ENCODE peak calls at places on chromosomes 16 and 17, in ten cellular contexts. P is tibial nerve, L is heart left ventricle, G is mammary epithelial cell, E is HL-60, Y is cardiac muscle cell, K is PC-9, Q is heart right ventricle, N is OCI-LY7, I is A549. J is an unnamed sample.

GRCh38 chr16:31819948-31820347 is 53.7 kb upstream of the ZNF267 start:
- DNase-seq in P (no peak), L (no peak), G (no peak), E (no peak), Y (no peak), K (no peak), Q (no peak), N (no peak), I (no peak), J (no peak)

GRCh38 chr16:4136229-4136813 is 20.1 kb upstream of the ADCY9 start:
- DNase-seq in P (no peak), L (no peak), G (peak), E (no peak), Y (no peak), K (peak), Q (no peak), N (no peak), I (no peak), J (no peak)

GRCh38 chr16:21265104-21265825 is 12.8 kb downstream of the CRYM start:
- DNase-seq in P (no peak), L (peak), G (no peak), E (no peak), Y (no peak), K (no peak), Q (peak), N (no peak), I (no peak), J (no peak)

GRCh38 chr17:73430165-73430680 is 118.4 kb upstream of the CDC42EP4 start:
- DNase-seq in P (no peak), L (no peak), G (no peak), E (peak), Y (no peak), K (no peak), Q (no peak), N (no peak), I (no peak), J (no peak)

GRCh38 chr17:65039349-65039988 is 17.1 kb downstream of the GNA13 start:
- DNase-seq in P (no peak), L (no peak), G (peak), E (no peak), Y (no peak), K (peak), Q (no peak), N (peak), I (no peak), J (no peak)

GRCh38 chr17:7064248-7064647 is 15.8 kb downstream of the CLEC10A start:
- DNase-seq in P (no peak), L (no peak), G (no peak), E (no peak), Y (no peak), K (no peak), Q (no peak), N (no peak), I (no peak), J (no peak)

GRCh38 chr17:35799942-35800341 is 4.5 kb upstream of the MMP28 start:
- DNase-seq in P (no peak), L (peak), G (peak), E (no peak), Y (no peak), K (peak), Q (peak), N (no peak), I (peak), J (peak)

GRCh38 chr17:78124081-78124835 is 4.3 kb downstream of the TMC6 start:
- DNase-seq in P (no peak), L (no peak), G (no peak), E (peak), Y (no peak), K (no peak), Q (peak), N (peak), I (no peak), J (no peak)

GRCh38 chr16:56488035-56488434 is 31.8 kb downstream of the BBS2 start:
- DNase-seq in P (no peak), L (no peak), G (no peak), E (no peak), Y (no peak), K (no peak), Q (no peak), N (no peak), I (no peak), J (no peak)

GRCh38 chr17:75779250-75779986 is 5.2 kb upstream of the UNK start:
- DNase-seq in P (peak), L (peak), G (peak), E (peak), Y (peak), K (peak), Q (peak), N (peak), I (peak), J (peak)
- TF ChIP-seq CTCF in P (no peak), L (peak), G (no peak), E (no peak), Y (no peak), K (no peak), Q (no peak), N (peak), I (no peak), J (no peak)

DNA sequence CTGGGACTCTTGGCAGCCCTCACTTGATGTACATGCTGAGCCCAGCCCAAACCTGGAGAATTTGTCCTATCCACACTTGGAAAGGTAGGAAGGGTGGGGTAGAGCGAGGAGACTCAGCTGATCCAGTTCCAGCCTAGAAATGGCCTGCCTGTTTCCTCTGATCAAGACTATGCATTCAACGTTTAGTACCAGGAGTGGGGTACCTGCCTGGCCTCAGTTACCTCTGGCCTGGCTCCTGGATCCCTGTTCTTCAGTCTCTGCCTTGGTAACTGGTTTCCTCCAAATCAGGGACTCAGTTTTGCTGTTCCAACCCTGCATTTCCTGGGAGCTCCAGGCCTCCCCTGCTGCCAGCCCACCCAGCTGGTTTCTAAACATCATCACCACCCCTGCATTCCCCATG is 233.5 kb downstream of the GSG1L start:
- DNase-seq in P (no peak), L (no peak), G (no peak), E (no peak), Y (no peak), K (no peak), Q (no peak), N (no peak), I (no peak), J (no peak)
- H3K27ac ChIP-seq in P (no peak), L (no peak), G (no peak), E (no peak), Y (no peak), K (no peak), Q (no peak), N (no peak), I (no peak), J (no peak)

DNA sequence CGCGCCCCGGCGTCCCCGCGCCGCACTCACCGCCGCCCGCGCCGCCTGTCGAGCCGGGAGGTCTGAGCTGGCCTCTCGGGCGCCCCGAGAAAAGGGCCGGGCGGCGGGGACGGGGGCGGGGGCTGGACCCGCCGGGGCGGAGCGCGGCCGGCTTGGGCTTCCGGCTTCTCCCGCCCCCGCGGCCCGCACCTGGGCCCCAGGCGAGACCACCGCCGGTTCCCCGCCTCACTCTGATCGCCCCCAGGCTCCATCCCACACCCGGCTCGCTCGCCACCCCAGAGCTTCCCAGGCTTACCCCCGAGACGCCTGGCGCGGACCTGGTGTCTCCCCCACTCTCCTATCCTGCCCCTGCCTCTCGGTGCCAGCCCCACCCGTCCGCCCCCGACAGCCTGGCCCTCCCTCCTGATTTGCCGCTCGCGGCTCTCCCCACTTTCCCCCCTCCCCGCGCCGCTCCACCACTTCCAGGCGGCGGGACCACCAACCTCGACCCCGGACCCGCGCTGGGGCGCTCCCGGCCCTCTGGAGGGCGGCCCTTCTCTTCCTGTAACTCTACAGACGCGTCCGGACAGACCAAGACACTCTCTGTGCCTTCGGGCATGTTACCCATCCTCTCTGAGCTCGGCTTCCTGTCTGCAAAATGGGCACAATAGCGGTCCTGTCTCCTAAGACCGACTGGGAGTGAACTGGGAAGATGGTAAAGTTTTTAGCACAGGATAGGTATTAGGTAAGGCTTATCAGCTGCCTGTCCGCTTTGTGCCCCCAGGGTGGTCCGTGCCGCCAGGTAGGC is at the start of gene LITAF:
- DNase-seq in P (peak), L (peak), G (peak), E (peak), Y (peak), K (peak), Q (peak), N (peak), I (peak), J (peak)
- TF ChIP-seq CTCF in P (no peak), L (no peak), G (no peak), E (no peak), Y (peak), K (no peak), Q (no peak), N (peak), I (no peak), J (no peak)

DNA sequence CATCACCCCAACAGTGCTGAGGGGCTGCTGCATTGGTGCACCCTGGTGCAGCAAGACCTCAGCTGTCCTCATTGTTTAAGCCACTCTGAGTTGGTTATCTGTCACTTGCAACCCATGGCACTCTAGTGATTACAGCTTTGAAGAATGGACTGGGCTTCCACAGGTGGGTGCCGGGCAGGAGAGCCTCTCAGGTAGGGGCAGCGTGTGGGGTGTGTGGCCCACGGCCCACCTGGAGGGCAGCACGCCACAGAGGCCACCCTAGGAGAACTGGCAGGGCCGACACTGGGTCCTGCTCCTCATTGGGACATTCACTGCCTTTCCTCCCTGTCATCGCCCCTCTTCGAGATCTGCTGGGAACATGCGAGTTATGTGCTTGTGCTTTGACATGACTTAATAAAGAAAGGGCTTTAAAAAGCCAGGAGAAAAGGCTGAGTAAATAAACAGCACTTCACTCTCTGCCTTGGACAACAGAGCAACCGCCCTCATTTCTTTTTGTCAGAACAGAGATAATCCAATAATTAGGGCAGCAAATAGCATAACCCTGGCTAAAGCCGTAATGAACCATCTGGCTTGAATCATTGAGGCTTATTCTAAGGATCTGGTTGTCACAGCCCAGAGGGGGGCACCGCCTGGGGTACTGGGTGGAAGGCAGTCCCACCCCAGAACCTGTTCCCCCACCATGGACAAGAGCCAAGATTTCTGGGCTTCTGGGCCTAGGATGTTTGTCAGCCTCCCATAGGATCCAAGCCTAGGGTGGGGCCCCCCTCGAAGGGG is 3.0 kb downstream of the DOC2B start:
- DNase-seq in P (no peak), L (no peak), G (no peak), E (no peak), Y (no peak), K (no peak), Q (no peak), N (no peak), I (no peak), J (no peak)
- H3K27ac ChIP-seq in P (no peak), L (no peak), G (no peak), E (no peak), Y (no peak), K (no peak), Q (no peak), N (no peak), I (no peak), J (no peak)

DNA sequence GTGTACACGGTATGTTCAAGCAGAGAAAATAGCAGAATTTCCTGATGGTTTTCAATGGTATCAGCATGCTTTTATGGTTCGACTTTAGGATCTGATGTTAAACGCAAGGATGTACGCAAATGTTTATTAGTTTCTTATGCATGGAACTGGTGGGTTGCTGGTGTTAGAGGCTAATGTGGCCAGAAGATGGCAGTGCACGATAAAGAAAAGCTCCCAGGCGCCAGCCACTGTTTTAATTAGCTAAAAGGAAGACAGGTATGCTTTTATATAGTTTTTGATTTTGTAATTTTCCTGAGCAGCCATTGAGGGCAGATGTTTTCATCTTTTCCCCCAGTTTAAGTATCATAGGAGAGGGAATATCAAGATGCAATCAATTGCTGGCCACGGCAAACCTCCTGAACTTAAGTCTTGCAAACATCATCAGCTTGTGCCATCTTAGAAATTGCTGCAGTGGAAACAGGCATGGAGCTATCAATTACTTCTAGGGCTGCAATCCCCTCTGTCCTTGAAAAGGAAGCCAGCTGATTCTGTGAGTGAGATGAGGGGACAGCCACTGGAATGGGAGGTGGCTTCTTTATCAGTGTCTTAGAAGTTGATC is 648.5 kb upstream of the RBFOX1 start:
- DNase-seq in P (no peak), L (no peak), G (peak), E (peak), Y (peak), K (peak), Q (no peak), N (peak), I (peak), J (no peak)
- TF ChIP-seq CTCF in P (peak), L (peak), G (peak), E (peak), Y (no peak), K (peak), Q (peak), N (peak), I (peak), J (peak)

GRCh38 chr16:12436201-12436657 is 367.5 kb downstream of the CPPED1 start:
- DNase-seq in P (no peak), L (no peak), G (no peak), E (no peak), Y (peak), K (no peak), Q (no peak), N (no peak), I (no peak), J (no peak)
- H3K27ac ChIP-seq in P (no peak), L (no peak), G (no peak), E (no peak), Y (no peak), K (no peak), Q (no peak), N (no peak), I (no peak), J (no peak)

GRCh38 chr17:34171245-34171818 is 83.8 kb upstream of the CCL2 start:
- DNase-seq in P (peak), L (peak), G (peak), E (peak), Y (peak), K (peak), Q (peak), N (peak), I (peak), J (peak)
- TF ChIP-seq CTCF in P (peak), L (peak), G (peak), E (peak), Y (peak), K (peak), Q (peak), N (peak), I (peak), J (peak)

DNA sequence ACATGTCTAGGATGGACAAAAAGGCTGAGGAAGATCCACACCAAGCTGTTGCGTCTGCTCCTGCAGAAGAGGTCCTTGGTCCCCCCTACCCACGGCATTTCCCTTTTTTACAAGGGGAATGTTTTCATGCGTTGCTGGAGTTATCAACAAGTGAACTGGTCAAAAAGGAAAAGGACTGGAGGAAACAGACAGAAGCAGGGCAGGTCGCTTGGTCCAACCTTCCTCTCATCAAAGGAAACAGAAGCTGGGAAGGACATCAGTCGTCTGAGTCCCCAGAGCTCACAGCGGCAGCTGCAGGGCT is 26.1 kb downstream of the PIEZO1 start:
- DNase-seq in P (no peak), L (no peak), G (no peak), E (no peak), Y (no peak), K (no peak), Q (no peak), N (no peak), I (no peak), J (no peak)
- H3K27ac ChIP-seq in P (no peak), L (no peak), G (no peak), E (no peak), Y (peak), K (no peak), Q (no peak), N (no peak), I (no peak), J (no peak)

J was measured in adrenal gland.